ENCODE peak calls at places on chromosome 16, in ten cellular contexts. O is RWPE1, Q is nephron progenitor cell, N is heart left ventricle, G is endodermal cell, T is osteocyte, P is PC-9, Z is natural killer cell, W is cardiac fibroblast, H is AG09309. E is an unnamed sample.

GRCh38 chr16:78183886-78184553 is 84.6 kb downstream of the WWOX start:
- DNase-seq in O (no peak), Q (no peak), N (no peak), G (no peak), T (no peak), P (no peak), Z (no peak), W (no peak), H (no peak), E (no peak)

GRCh38 chr16:3578610-3579551 is 1.7 kb upstream of the NLRC3 start:
- DNase-seq in O (peak), Q (no peak), N (no peak), G (no peak), T (no peak), P (no peak), Z (peak), W (no peak), H (no peak), E (peak)

GRCh38 chr16:72743011-72743761 is 304.7 kb downstream of the ZFHX3 start:
- DNase-seq in O (no peak), Q (no peak), N (no peak), G (no peak), T (no peak), P (no peak), Z (no peak), W (no peak), H (no peak), E (no peak)

GRCh38 chr16:1665829-1666228 is 12.2 kb upstream of the JPT2 start:
- DNase-seq in O (no peak), Q (no peak), N (no peak), G (no peak), T (no peak), P (no peak), Z (no peak), W (no peak), H (no peak), E (no peak)

GRCh38 chr16:80997139-80997798 is 9.4 kb downstream of the CMC2 start:
- DNase-seq in O (no peak), Q (no peak), N (no peak), G (no peak), T (no peak), P (no peak), Z (no peak), W (peak), H (no peak), E (peak)

GRCh38 chr16:56939801-56940200 is 7.9 kb downstream of the HERPUD1 start:
- DNase-seq in O (no peak), Q (no peak), N (no peak), G (no peak), T (no peak), P (no peak), Z (no peak), W (no peak), H (no peak), E (no peak)

GRCh38 chr16:12468552-12468951 is 335.1 kb downstream of the CPPED1 start:
- DNase-seq in O (no peak), Q (no peak), N (no peak), G (peak), T (no peak), P (no peak), Z (no peak), W (no peak), H (no peak), E (no peak)

GRCh38 chr16:27449434-27450188 is 47.6 kb downstream of the IL21R start:
- DNase-seq in O (no peak), Q (peak), N (no peak), G (no peak), T (no peak), P (no peak), Z (peak), W (no peak), H (no peak), E (peak)

GRCh38 chr16:81535679-81536360 is 91.2 kb downstream of the CMIP start:
- DNase-seq in O (no peak), Q (no peak), N (no peak), G (no peak), T (no peak), P (no peak), Z (no peak), W (no peak), H (no peak), E (no peak)

GRCh38 chr16:2783581-2784375 is 3.6 kb downstream of the PRSS33 start:
- DNase-seq in O (no peak), Q (no peak), N (no peak), G (peak), T (no peak), P (no peak), Z (no peak), W (no peak), H (no peak), E (no peak)

GRCh38 chr16:23905027-23905426 is 69.2 kb downstream of the PRKCB start:
- DNase-seq in O (peak), Q (peak), N (peak), G (peak), T (peak), P (peak), Z (no peak), W (peak), H (peak), E (no peak)

GRCh38 chr16:80718480-80719220 is 85.7 kb downstream of the CDYL2 start:
- DNase-seq in O (peak), Q (no peak), N (no peak), G (peak), T (no peak), P (peak), Z (no peak), W (peak), H (no peak), E (no peak)

GRCh38 chr16:27238591-27238990 is 30.0 kb downstream of the NSMCE1 start:
- DNase-seq in O (no peak), Q (no peak), N (no peak), G (no peak), T (no peak), P (no peak), Z (no peak), W (no peak), H (no peak), E (no peak)

GRCh38 chr16:72649254-72649944 is 398.5 kb downstream of the ZFHX3 start:
- DNase-seq in O (no peak), Q (no peak), N (no peak), G (no peak), T (no peak), P (no peak), Z (no peak), W (no peak), H (no peak), E (no peak)

GRCh38 chr16:84548971-84549844 is 44.7 kb upstream of the MEAK7 start:
- DNase-seq in O (no peak), Q (no peak), N (peak), G (no peak), T (no peak), P (no peak), Z (no peak), W (no peak), H (no peak), E (no peak)

GRCh38 chr16:81327483-81328196 is 12.9 kb downstream of the GAN start:
- DNase-seq in O (peak), Q (no peak), N (no peak), G (no peak), T (no peak), P (no peak), Z (no peak), W (no peak), H (no peak), E (no peak)

DNA sequence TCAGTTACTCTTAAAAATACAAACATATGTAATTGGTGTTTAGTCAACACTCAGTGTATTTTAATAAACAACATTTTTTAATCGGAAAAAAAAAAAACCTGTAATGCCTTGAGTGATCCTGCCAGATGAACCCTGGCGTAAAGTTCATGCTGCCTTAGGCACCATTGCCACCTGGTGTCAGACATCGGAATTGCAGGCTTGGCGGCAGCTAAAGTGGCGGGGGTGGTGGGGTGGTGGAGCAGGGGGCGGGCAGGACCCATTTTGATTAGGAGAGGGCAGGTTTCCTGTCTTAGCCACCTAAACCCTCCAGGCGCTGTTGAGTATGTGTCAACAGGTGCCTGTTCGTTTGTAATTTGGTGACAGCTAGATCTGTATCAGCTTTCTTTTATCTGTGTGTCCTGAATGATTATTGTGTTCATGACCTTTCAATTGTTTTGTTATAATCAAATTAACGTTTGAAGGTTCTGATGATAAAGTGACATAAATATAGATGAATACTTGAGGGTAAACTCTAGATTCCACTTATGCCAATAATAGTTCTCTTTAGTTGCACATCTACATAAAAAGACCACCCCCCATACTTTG is 588.7 kb downstream of the CDH13 start:
- DNase-seq in O (peak), Q (peak), N (no peak), G (peak), T (no peak), P (peak), Z (peak), W (peak), H (no peak), E (peak)
- TF ChIP-seq CTCF in O (peak), Q (peak), N (peak), G (peak), T (peak), P (peak), Z (peak), W (peak), H (peak), E (peak)

GRCh38 chr16:57999971-58000705 is at the start of gene ZNF319:
- DNase-seq in O (no peak), Q (no peak), N (no peak), G (peak), T (no peak), P (no peak), Z (no peak), W (no peak), H (no peak), E (no peak)

GRCh38 chr16:57999366-57999970 is 1.0 kb downstream of the ZNF319 start:
- DNase-seq in O (no peak), Q (no peak), N (no peak), G (peak), T (no peak), P (no peak), Z (no peak), W (no peak), H (no peak), E (peak)

GRCh38 chr16:58002411-58002790 is 1.2 kb downstream of the USB1 start:
- DNase-seq in O (no peak), Q (no peak), N (no peak), G (no peak), T (no peak), P (no peak), Z (no peak), W (no peak), H (no peak), E (no peak)

GRCh38 chr16:58001781-58002410 is 689 bp downstream of the USB1 start:
- DNase-seq in O (no peak), Q (no peak), N (no peak), G (no peak), T (no peak), P (no peak), Z (no peak), W (no peak), H (no peak), E (no peak)

GRCh38 chr16:58000706-58001676 is at the start of gene USB1:
- DNase-seq in O (peak), Q (peak), N (peak), G (peak), T (peak), P (peak), Z (peak), W (peak), H (no peak), E (peak)
- TF ChIP-seq CTCF in O (peak), Q (peak), N (peak), G (peak), T (peak), P (peak), Z (peak), W (peak), H (peak), E (peak)

GRCh38 chr16:67199808-67200198 is 872 bp downstream of the ELMO3 start:
- DNase-seq in O (peak), Q (no peak), N (no peak), G (peak), T (no peak), P (peak), Z (no peak), W (no peak), H (no peak), E (no peak)
- TF ChIP-seq CTCF in O (peak), Q (no peak), N (no peak), G (peak), T (no peak), P (peak), Z (no peak), W (no peak), H (no peak), E (peak)

GRCh38 chr16:119835-120234 is 18.6 kb downstream of the NPRL3 start:
- DNase-seq in O (no peak), Q (no peak), N (no peak), G (no peak), T (no peak), P (no peak), Z (no peak), W (no peak), H (no peak), E (no peak)

GRCh38 chr16:116015-116414 is 22.5 kb downstream of the NPRL3 start:
- DNase-seq in O (no peak), Q (no peak), N (no peak), G (no peak), T (no peak), P (no peak), Z (no peak), W (no peak), H (no peak), E (no peak)

GRCh38 chr16:118857-119256 is 19.6 kb downstream of the NPRL3 start:
- DNase-seq in O (no peak), Q (no peak), N (no peak), G (no peak), T (no peak), P (no peak), Z (no peak), W (no peak), H (no peak), E (no peak)

GRCh38 chr16:122342-122741 is 16.1 kb downstream of the NPRL3 start:
- DNase-seq in O (no peak), Q (no peak), N (no peak), G (no peak), T (no peak), P (no peak), Z (no peak), W (no peak), H (no peak), E (no peak)

GRCh38 chr16:117381-118365 is 20.8 kb downstream of the NPRL3 start:
- DNase-seq in O (peak), Q (peak), N (peak), G (peak), T (peak), P (peak), Z (peak), W (peak), H (no peak), E (peak)
- TF ChIP-seq CTCF in O (peak), Q (peak), N (peak), G (peak), T (peak), P (peak), Z (peak), W (peak), H (peak), E (peak)

GRCh38 chr16:15886078-15886477 is 2.3 kb downstream of the CEP20 start:
- DNase-seq in O (no peak), Q (no peak), N (no peak), G (no peak), T (no peak), P (no peak), Z (no peak), W (no peak), H (no peak), E (no peak)

GRCh38 chr16:15885560-15886001 is 2.8 kb downstream of the CEP20 start:
- DNase-seq in O (no peak), Q (no peak), N (no peak), G (no peak), T (no peak), P (no peak), Z (no peak), W (peak), H (no peak), E (no peak)

GRCh38 chr16:15891508-15891907 is 3.1 kb upstream of the CEP20 start:
- DNase-seq in O (no peak), Q (no peak), N (no peak), G (no peak), T (no peak), P (no peak), Z (no peak), W (no peak), H (no peak), E (no peak)

GRCh38 chr16:15887283-15887682 is 1.1 kb downstream of the CEP20 start:
- DNase-seq in O (no peak), Q (no peak), N (no peak), G (no peak), T (no peak), P (no peak), Z (no peak), W (no peak), H (no peak), E (no peak)

GRCh38 chr16:15888072-15888976 is at the start of gene CEP20:
- DNase-seq in O (peak), Q (peak), N (peak), G (peak), T (peak), P (peak), Z (peak), W (peak), H (peak), E (peak)
- TF ChIP-seq CTCF in O (no peak), Q (no peak), N (peak), G (peak), T (peak), P (no peak), Z (no peak), W (no peak), H (peak), E (no peak)

DNA sequence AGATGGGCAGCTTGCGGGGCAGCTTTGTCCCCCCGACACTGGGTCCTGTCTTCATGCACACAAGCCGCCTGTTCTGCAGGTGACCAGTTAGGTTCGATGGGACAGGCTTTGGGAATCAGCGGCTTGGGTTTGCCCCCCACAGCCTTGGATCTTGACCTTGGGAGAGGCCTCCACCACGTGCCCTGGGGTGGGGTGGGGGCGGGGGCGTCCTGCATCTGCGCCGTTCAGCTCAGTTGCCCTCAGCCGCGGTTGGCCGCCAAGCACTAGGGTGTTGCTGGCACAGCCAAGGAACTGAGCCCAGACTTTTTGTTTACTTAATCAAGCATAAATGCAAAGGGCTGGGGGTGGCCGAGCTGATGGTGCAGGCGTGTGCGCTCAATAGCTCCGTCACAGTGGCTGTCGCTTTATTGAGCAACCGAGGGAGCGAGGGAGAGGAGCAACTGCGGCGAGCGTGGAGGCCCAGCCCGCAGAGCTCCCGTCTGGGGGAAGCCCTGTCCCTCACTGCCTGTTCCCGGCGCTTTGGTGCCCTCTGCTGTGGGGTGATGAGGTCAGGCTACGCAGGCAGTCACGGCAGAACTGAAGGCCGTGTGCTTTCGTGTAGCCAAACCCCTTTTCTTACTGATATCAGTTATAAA is 33.9 kb downstream of the JPH3 start:
- DNase-seq in O (peak), Q (peak), N (peak), G (peak), T (no peak), P (peak), Z (peak), W (peak), H (peak), E (peak)
- TF ChIP-seq CTCF in O (peak), Q (peak), N (peak), G (peak), T (peak), P (peak), Z (peak), W (peak), H (peak), E (peak)